ENCODE peak calls at places on chromosomes 11 and 22, in five cellular contexts. K, F, E, U and X are unnamed samples.

GRCh38 chr22:43094085-43094484 is 4.9 kb upstream of the TTLL1 start:
- DNase-seq in U (no peak), E (no peak), K (no peak), F (no peak), X (peak; percentile 79)

GRCh38 chr22:38706101-38706884 is 549 bp downstream of the GTPBP1 start:
- DNase-seq in U (peak; percentile 39), E (no peak), F (peak; percentile 91), K (peak; percentile 40), X (peak; percentile 69)

GRCh38 chr22:43298062-43298801 is 44.9 kb downstream of the SCUBE1 start:
- DNase-seq in U (no peak), F (no peak), K (no peak), E (no peak), X (no peak)

GRCh38 chr11:71928739-71929443 is at the start of gene RNF121:
- DNase-seq in E (peak; percentile 95), K (peak; percentile 96), F (peak; percentile 99), U (peak; percentile 97), X (peak; percentile 98)

GRCh38 chr11:13726456-13726855 is 58.0 kb downstream of the FAR1 start:
- DNase-seq in E (no peak), K (no peak), U (no peak), F (no peak), X (no peak)

GRCh38 chr11:7060828-7061227 is 28.0 kb upstream of the RBMXL2 start:
- DNase-seq in U (no peak), F (no peak), K (peak; percentile 47), E (no peak), X (no peak)

GRCh38 chr11:96102664-96103068 is 178.8 kb upstream of the MTMR2 start:
- DNase-seq in F (no peak), E (no peak), U (no peak), K (peak; percentile 66), X (no peak)

GRCh38 chr22:28025866-28026575 is 107.0 kb upstream of the PITPNB start:
- DNase-seq in F (no peak), K (no peak), E (no peak), U (no peak), X (peak; percentile 28)

GRCh38 chr11:62560566-62561103 is 13.1 kb downstream of the EEF1G start:
- DNase-seq in E (peak; percentile 82), F (peak; percentile 88), U (peak; percentile 96), K (peak; percentile 98), X (peak; percentile 97)

GRCh38 chr11:6625156-6625831 is 6.1 kb upstream of the TPP1 start:
- DNase-seq in F (peak; percentile 45), U (no peak), K (no peak), E (no peak), X (no peak)

GRCh38 chr11:12983331-12983730 is 25.8 kb upstream of the RASSF10 start:
- DNase-seq in K (no peak), E (no peak), F (no peak), U (no peak), X (no peak)

GRCh38 chr11:64918056-64918455 is 1.0 kb upstream of the ATG2A start:
- DNase-seq in U (no peak), F (no peak), K (peak; percentile 72), E (no peak), X (no peak)

GRCh38 chr11:2940166-2940929 is 11.1 kb upstream of the PHLDA2 start:
- DNase-seq in U (peak; percentile 53), E (no peak), F (peak; percentile 85), K (peak; percentile 18), X (peak; percentile 62)

GRCh38 chr11:77147668-77148321 is 19.7 kb downstream of the MYO7A start:
- DNase-seq in K (peak; percentile 15), U (no peak), F (peak; percentile 68), E (no peak), X (no peak)

GRCh38 chr11:67022961-67023956 is at the start of gene SYT12:
- DNase-seq in U (no peak), F (peak; percentile 77), K (peak; percentile 29), E (peak; percentile 18), X (no peak)

GRCh38 chr11:84247931-84248330 is 961.8 kb upstream of the CCDC90B start:
- DNase-seq in U (no peak), K (peak; percentile 0), F (no peak), E (no peak), X (no peak)

GRCh38 chr11:125871391-125872137 is 15.9 kb upstream of the HYLS1 start:
- DNase-seq in E (no peak), K (peak; percentile 71), U (no peak), F (no peak), X (no peak)

GRCh38 chr11:117000039-117000740 is 98.0 kb downstream of the SIK3 start:
- DNase-seq in K (no peak), E (no peak), F (no peak), U (no peak), X (no peak)

GRCh38 chr11:17976651-17977050 is 36.2 kb downstream of the SERGEF start:
- DNase-seq in K (no peak), E (no peak), U (no peak), F (no peak), X (no peak)

GRCh38 chr22:28441720-28442263 is 237.8 kb downstream of the TTC28 start:
- DNase-seq in F (no peak), K (peak; percentile 36), E (peak; percentile 6), U (no peak), X (no peak)

GRCh38 chr22:37370306-37370979 is 56.8 kb downstream of the ELFN2 start:
- DNase-seq in F (no peak), U (peak; percentile 35), E (no peak), K (no peak), X (peak; percentile 60)

GRCh38 chr22:46128606-46129005 is 21.7 kb upstream of the PPARA start:
- DNase-seq in U (no peak), K (no peak), F (no peak), E (no peak), X (no peak)

GRCh38 chr22:46127556-46127955 is 22.8 kb upstream of the PPARA start:
- DNase-seq in E (no peak), K (no peak), U (no peak), F (no peak), X (no peak)

GRCh38 chr22:46125816-46126770 is 24.2 kb upstream of the PPARA start:
- DNase-seq in E (no peak), F (no peak), K (no peak), U (no peak), X (no peak)

GRCh38 chr22:46125311-46125710 is 25.0 kb upstream of the PPARA start:
- DNase-seq in K (no peak), F (no peak), E (no peak), U (no peak), X (no peak)

GRCh38 chr22:46126853-46127385 is 23.4 kb upstream of the PPARA start:
- DNase-seq in E (no peak), K (no peak), U (no peak), F (no peak), X (no peak)
- H3K4me1 ChIP-seq in E (no peaks in the 10 kb centered on the region), K (no peaks in the 10 kb centered on the region), U (peaks cover 14% of the 10 kb centered on the region), F (peaks cover 13% of the 10 kb centered on the region), X (no peaks in the 10 kb centered on the region)

DNA sequence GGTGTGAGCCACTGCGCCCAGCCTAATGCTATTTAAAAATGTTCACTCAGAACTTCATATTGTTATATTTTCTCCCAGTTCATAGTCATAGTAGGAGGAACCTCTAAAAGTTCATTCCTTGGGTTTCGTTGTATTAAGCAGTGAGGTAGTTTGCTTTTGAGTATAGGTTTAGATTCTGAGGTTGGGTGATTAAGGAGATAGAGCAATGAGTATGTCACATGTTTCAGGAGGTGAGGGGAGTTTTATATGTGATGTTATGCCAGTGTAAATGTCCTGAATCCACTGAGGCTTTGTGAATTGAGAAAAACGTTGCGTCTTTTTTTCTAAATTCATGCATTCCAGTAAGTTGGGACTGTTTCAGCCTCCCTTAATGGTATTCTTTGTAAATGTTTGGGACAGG is 4.2 kb downstream of the UBE2L3 start:
- DNase-seq in F (no peak), K (no peak), U (no peak), E (no peak), X (no peak)
- H3K4me1 ChIP-seq in F (peaks cover 32% of the 10 kb centered on the region), K (peaks cover 22% of the 10 kb centered on the region), U (peaks cover 51% of the 10 kb centered on the region), E (peaks cover 14% of the 10 kb centered on the region), X (peaks cover 59% of the 10 kb centered on the region)

DNA sequence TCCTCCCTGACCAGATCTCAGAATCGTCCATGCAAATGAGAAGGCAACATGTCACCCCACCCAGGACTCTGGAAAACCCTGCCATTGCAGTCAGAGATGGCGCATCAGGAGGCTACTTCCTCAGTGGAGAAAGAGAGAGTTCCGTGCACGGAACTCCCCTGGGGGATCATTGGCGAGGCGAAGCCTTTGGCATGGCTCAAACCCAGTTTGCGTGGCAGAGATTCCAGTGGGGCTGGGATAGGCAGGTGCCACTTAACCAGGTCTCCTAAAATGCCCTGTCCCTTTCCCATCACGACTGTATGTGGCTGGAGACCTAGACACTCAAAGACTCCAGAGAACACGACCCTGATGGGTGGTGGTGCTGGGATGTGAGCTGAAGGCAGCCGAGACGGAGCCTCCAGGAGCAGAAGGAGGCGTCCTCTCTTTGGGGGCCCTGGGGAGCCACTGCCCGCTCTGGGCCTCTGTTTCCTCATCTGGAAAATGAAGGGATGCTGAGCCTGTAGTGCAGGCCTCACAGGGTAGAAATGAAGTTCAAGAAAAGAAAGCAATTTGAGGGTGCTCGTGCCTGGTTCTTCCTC is 5.0 kb downstream of the RGL4 start:
- DNase-seq in E (no peak), K (no peak), F (peak; percentile 24), U (no peak), X (no peak)
- H3K4me1 ChIP-seq in E (no peaks in the 10 kb centered on the region), K (no peaks in the 10 kb centered on the region), F (no peaks in the 10 kb centered on the region), U (no peaks in the 10 kb centered on the region), X (no peaks in the 10 kb centered on the region)

GRCh38 chr11:131808466-131808865 is 438.1 kb downstream of the NTM start:
- DNase-seq in E (no peak), F (no peak), K (no peak), U (no peak), X (no peak)
- H3K4me1 ChIP-seq in E (no peaks in the 10 kb centered on the region), F (no peaks in the 10 kb centered on the region), K (no peaks in the 10 kb centered on the region), U (no peaks in the 10 kb centered on the region), X (no peaks in the 10 kb centered on the region)